ENCODE peak calls at places on chromosomes 3 and 15, in five cellular contexts. A is fibroblast of pulmonary artery; Z is kidney; H is NB4; E is CD8-positive, alpha-beta T cell. C is an unnamed sample.
A peak's percentile ranks its signal among the peaks of the same experiment; 100 is the strongest.

GRCh38 chr3:96863129-96863740 is 48.8 kb downstream of the EPHA6 start:
- DNase-seq in Z (no peak), E (no peak), A (peak; percentile 46), H (peak; percentile 49), C (peak; percentile 27)

GRCh38 chr3:100609305-100609704 is at the start of gene ADGRG7:
- DNase-seq in H (no peak), Z (no peak), A (no peak), E (no peak), C (no peak)

GRCh38 chr3:34683851-34684250 is 885.4 kb downstream of the PDCD6IP start:
- DNase-seq in A (peak; percentile 71), Z (no peak), H (peak; percentile 57), E (peak; percentile 18), C (no peak)

GRCh38 chr3:72725229-72725628 is 123.0 kb downstream of the SHQ1 start:
- DNase-seq in E (no peak), Z (no peak), A (no peak), H (no peak), C (no peak)

GRCh38 chr3:141561426-141562034 is 74.7 kb downstream of the RASA2 start:
- DNase-seq in Z (no peak), E (peak; percentile 39), A (peak; percentile 91), H (peak; percentile 75), C (peak; percentile 16)

GRCh38 chr3:150022406-150023238 is 51.9 kb upstream of the PFN2 start:
- DNase-seq in H (peak; percentile 51), Z (no peak), E (no peak), A (peak; percentile 31), C (peak; percentile 35)

GRCh38 chr3:160372780-160373179 is 26.2 kb downstream of the IFT80 start:
- DNase-seq in A (peak; percentile 37), H (no peak), E (no peak), Z (no peak), C (no peak)

GRCh38 chr3:43690400-43691119 is at the start of gene ABHD5:
- DNase-seq in A (peak; percentile 96), E (peak; percentile 93), H (peak; percentile 95), Z (peak; percentile 97), C (peak; percentile 86)

GRCh38 chr15:89051875-89052274 is 36.4 kb upstream of the ABHD2 start:
- DNase-seq in Z (no peak), H (no peak), A (peak; percentile 95), E (no peak), C (peak; percentile 48)

GRCh38 chr3:129316121-129317013 is 37.7 kb downstream of the HMCES start:
- DNase-seq in E (peak; percentile 91), Z (peak; percentile 95), A (peak; percentile 84), H (peak; percentile 86), C (no peak)

GRCh38 chr3:149816986-149817385 is 4.0 kb downstream of the RNF13 start:
- DNase-seq in H (peak; percentile 73), Z (no peak), A (peak; percentile 88), E (no peak), C (no peak)

GRCh38 chr15:71153823-71154524 is 38.7 kb downstream of the THSD4 start:
- DNase-seq in H (no peak), E (no peak), Z (no peak), A (no peak), C (no peak)

GRCh38 chr15:31292391-31293020 is 34.1 kb upstream of the KLF13 start:
- DNase-seq in E (no peak), H (no peak), A (peak; percentile 16), Z (peak; percentile 9), C (no peak)

GRCh38 chr15:67433495-67434099 is 87.3 kb upstream of the C15orf61 start:
- DNase-seq in E (no peak), A (peak; percentile 74), H (peak; percentile 60), Z (no peak), C (no peak)

GRCh38 chr3:50632450-50632849 is 15.5 kb downstream of the MAPKAPK3 start:
- DNase-seq in A (no peak), Z (peak; percentile 65), H (peak; percentile 80), E (no peak), C (no peak)

GRCh38 chr3:71226565-71227281 is 356.8 kb downstream of the FOXP1 start:
- DNase-seq in E (peak; percentile 81), A (no peak), H (no peak), Z (peak; percentile 53), C (no peak)

GRCh38 chr3:139546772-139547171 is 7.2 kb upstream of the RBP1 start:
- DNase-seq in H (no peak), A (no peak), Z (no peak), E (no peak), C (no peak)

GRCh38 chr15:79494392-79494909 is 62.3 kb downstream of the MINAR1 start:
- DNase-seq in E (no peak), Z (no peak), H (no peak), A (no peak), C (no peak)

GRCh38 chr3:32423534-32423933 is 31.9 kb downstream of the CMTM7 start:
- DNase-seq in A (no peak), H (no peak), E (no peak), Z (no peak), C (no peak)

GRCh38 chr15:63052961-63053698 is 10.6 kb downstream of the TPM1 start:
- DNase-seq in H (no peak), A (no peak), Z (peak; percentile 81), E (no peak), C (no peak)

GRCh38 chr3:72288955-72289707 is 504.2 kb upstream of the PROK2 start:
- DNase-seq in Z (peak; percentile 78), A (peak; percentile 74), H (peak; percentile 38), E (peak; percentile 14), C (peak; percentile 91)

GRCh38 chr3:197343111-197343510 is 44.7 kb upstream of the DLG1 start:
- DNase-seq in E (no peak), A (no peak), H (no peak), Z (no peak), C (no peak)

GRCh38 chr3:40308725-40309438 is 625 bp upstream of the EIF1B start:
- DNase-seq in H (no peak), Z (no peak), E (no peak), A (no peak), C (no peak)

GRCh38 chr3:160720123-160720746 is 35.8 kb upstream of the PPM1L start:
- DNase-seq in A (no peak), E (no peak), Z (no peak), H (peak; percentile 1), C (no peak)

GRCh38 chr3:16240229-16241023 is 24.3 kb downstream of the DPH3 start:
- DNase-seq in A (peak; percentile 85), E (no peak), H (peak; percentile 40), Z (no peak), C (no peak)

GRCh38 chr3:52982839-52983238 is 63.0 kb downstream of the SFMBT1 start:
- DNase-seq in H (no peak), A (no peak), Z (no peak), E (no peak), C (no peak)

GRCh38 chr3:184599143-184599542 is 37.6 kb downstream of the EPHB3 start:
- DNase-seq in E (no peak), H (no peak), Z (no peak), A (no peak), C (no peak)

GRCh38 chr3:149506965-149507364 is 32.5 kb downstream of the TM4SF4 start:
- DNase-seq in A (no peak), Z (no peak), H (no peak), E (no peak), C (no peak)

GRCh38 chr3:150106752-150107428 is 136.2 kb upstream of the PFN2 start:
- DNase-seq in H (peak; percentile 16), E (no peak), A (peak; percentile 85), Z (no peak), C (peak; percentile 68)

GRCh38 chr15:66702770-66703539 is 919 bp downstream of the SMAD6 start:
- DNase-seq in Z (peak; percentile 83), E (no peak), A (no peak), H (peak; percentile 64), C (no peak)

GRCh38 chr15:74128785-74129350 is 1.5 kb upstream of the ISLR2 start:
- DNase-seq in A (no peak), H (no peak), E (no peak), Z (no peak), C (no peak)
- H3K4me3 ChIP-seq in A (no peak overlapping the region), H (no peak overlapping the region), E (no peak overlapping the region), Z (no peak overlapping the region), C (no peak overlapping the region)

GRCh38 chr3:127889976-127890650 is 24.9 kb upstream of the KBTBD12 start:
- DNase-seq in A (peak; percentile 14), E (no peak), Z (no peak), H (no peak), C (no peak)
- TF ChIP-seq CTCF in A (no peak), E (no peak), Z (no peak), H (no peak), C (no peak)

GRCh38 chr3:133893683-133894333 is 1.9 kb downstream of the RAB6B start:
- DNase-seq in A (no peak), Z (no peak), H (no peak), E (no peak), C (no peak)
- H3K4me3 ChIP-seq in A (no peak overlapping the region), Z (no peak overlapping the region), H (no peak overlapping the region), E (no peak overlapping the region), C (no peak overlapping the region)

DNA sequence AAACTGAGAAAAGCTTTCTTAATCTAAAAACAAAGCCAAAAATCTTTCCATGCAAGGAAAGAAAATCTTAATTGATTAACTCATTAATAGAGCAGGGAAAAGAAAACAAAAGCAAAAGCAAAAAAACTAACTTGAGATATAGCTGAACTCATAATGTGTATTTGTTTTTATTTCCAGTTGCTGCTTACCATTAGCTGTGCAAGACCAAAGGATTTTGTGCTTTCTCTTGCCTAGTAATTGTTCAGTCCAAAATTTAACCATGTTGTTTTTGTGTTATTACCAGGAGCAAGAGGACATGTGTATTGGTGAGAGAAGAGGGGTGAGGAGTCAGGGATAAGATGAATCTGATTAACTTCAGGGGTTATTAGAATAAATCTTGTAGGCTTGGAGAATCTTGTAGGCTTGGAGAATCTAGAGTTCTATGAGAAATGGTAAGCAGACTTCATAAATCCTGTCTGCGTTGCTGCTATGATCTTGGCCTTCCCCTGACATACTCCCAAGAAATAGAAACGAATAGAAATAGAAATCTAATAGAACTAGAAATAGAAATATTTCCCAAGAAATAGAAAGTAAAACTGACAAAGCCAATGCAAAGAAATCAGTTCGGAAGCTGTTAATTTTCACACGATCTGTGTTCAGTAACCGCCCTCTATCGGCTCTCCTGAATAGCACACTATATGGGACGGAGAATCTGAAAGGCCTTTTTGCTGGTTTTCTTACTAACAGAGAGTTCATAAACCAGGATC is 72.6 kb upstream of the TNFSF10 start:
- DNase-seq in Z (no peak), E (peak; percentile 41), A (peak; percentile 77), H (peak; percentile 75), C (no peak)
- TF ChIP-seq CTCF in Z (peak; percentile 88), E (peak; percentile 95), A (peak; percentile 82), H (peak; percentile 81), C (peak; percentile 76)

GRCh38 chr15:92636950-92637481 is 18.6 kb downstream of the FAM174B start:
- DNase-seq in Z (peak; percentile 72), A (no peak), H (no peak), E (no peak), C (no peak)
- H3K4me3 ChIP-seq in Z (no peak overlapping the region), A (no peak overlapping the region), H (no peak overlapping the region), E (no peak overlapping the region), C (no peak overlapping the region)